ENCODE peak calls at places on chromosomes 2 and 18, in five cellular contexts. Z is neural crest cell; L is epithelial cell of esophagus; V is stimulated activated CD8-positive, alpha-beta memory T cell treated with anti-CD3 and anti-CD28 coated beads, Interleukin-4, amount 100 ng/mL, for 1 hour; R is GM12864. U is an unnamed sample.

GRCh38 chr2:10839813-10840212 is 27.2 kb upstream of the PDIA6 start:
- DNase-seq in V (no peak), L (peak; percentile 30), Z (no peak), R (no peak), U (peak; percentile 46)

GRCh38 chr18:5029622-5030021 is 167.4 kb downstream of the AKAIN1 start:
- DNase-seq in R (no peak), L (no peak), V (no peak), Z (no peak), U (no peak)

GRCh38 chr18:22558945-22559385 is 141.2 kb upstream of the CTAGE1 start:
- DNase-seq in Z (peak; percentile 8), L (peak; percentile 59), R (no peak), V (no peak), U (peak; percentile 86)

GRCh38 chr2:204977914-204978313 is 432.6 kb downstream of the PARD3B start:
- DNase-seq in V (no peak), R (no peak), Z (no peak), L (no peak), U (no peak)

GRCh38 chr2:105757361-105757933 is 12.7 kb downstream of the NCK2 start:
- DNase-seq in V (no peak), Z (no peak), R (no peak), L (no peak), U (no peak)

GRCh38 chr18:5295231-5295920 is at the start of gene ZBTB14:
- DNase-seq in Z (peak; percentile 47), L (peak; percentile 63), R (no peak), V (peak; percentile 15), U (peak; percentile 86)

GRCh38 chr2:239703834-239704233 is 303.0 kb upstream of the HDAC4 start:
- DNase-seq in L (no peak), R (no peak), V (no peak), Z (no peak), U (no peak)

GRCh38 chr2:240355962-240356361 is 79.5 kb upstream of the GPC1 start:
- DNase-seq in V (no peak), L (no peak), R (no peak), Z (no peak), U (no peak)

GRCh38 chr2:52117299-52117698 is 1085.4 kb upstream of the NRXN1 start:
- DNase-seq in Z (no peak), R (no peak), L (peak; percentile 71), V (no peak), U (no peak)

GRCh38 chr2:197904446-197904845 is 100.1 kb downstream of the PLCL1 start:
- DNase-seq in R (no peak), L (no peak), Z (no peak), V (no peak), U (no peak)

GRCh38 chr2:189580267-189580661 is 322 bp downstream of the SLC40A1 start:
- DNase-seq in L (peak; percentile 2), R (no peak), V (no peak), Z (peak; percentile 20), U (peak; percentile 44)

GRCh38 chr2:223724831-223725230 is 112.6 kb downstream of the AP1S3 start:
- DNase-seq in Z (no peak), R (no peak), L (no peak), V (no peak), U (no peak)

GRCh38 chr2:58734365-58734764 is 493.2 kb upstream of the FANCL start:
- DNase-seq in L (peak; percentile 88), R (no peak), Z (no peak), V (no peak), U (no peak)

GRCh38 chr2:27996156-27996920 is 105.8 kb downstream of the BABAM2 start:
- DNase-seq in V (no peak), Z (no peak), L (no peak), R (no peak), U (no peak)

GRCh38 chr2:10810175-10811161 is 2.1 kb downstream of the PDIA6 start:
- DNase-seq in Z (no peak), R (no peak), V (no peak), L (peak; percentile 47), U (peak; percentile 32)

U was measured in cardiac muscle cell.